ENCODE peak calls at places on chromosomes 13 and 19, in four cellular contexts. M, I, E and L are unnamed samples.

GRCh38 chr13:20416223-20416622 is 109.4 kb downstream of the CRYL1 start:
- DNase-seq in M (peak), E (no peak), I (no peak), L (peak)

GRCh38 chr19:44278181-44278690 is 18.6 kb downstream of the ZNF233 start:
- DNase-seq in I (no peak), E (no peak), M (no peak), L (no peak)

GRCh38 chr19:2973229-2973628 is 4.1 kb upstream of the TLE6 start:
- DNase-seq in I (peak), M (no peak), E (peak), L (peak)

GRCh38 chr19:36203293-36203692 is 11.2 kb downstream of the ZNF565 start:
- DNase-seq in M (no peak), E (no peak), I (no peak), L (no peak)

GRCh38 chr19:35295792-35296462 is 4.0 kb downstream of the MAG start:
- DNase-seq in E (no peak), M (no peak), I (no peak), L (no peak)

GRCh38 chr13:114102521-114103288 is 29.7 kb downstream of the RASA3 start:
- DNase-seq in M (no peak), I (peak), E (no peak), L (no peak)

GRCh38 chr13:114140909-114141255 is 8.5 kb upstream of the RASA3 start:
- DNase-seq in E (no peak), I (peak), M (no peak), L (no peak)

GRCh38 chr13:21012211-21012610 is 49.2 kb downstream of the LATS2 start:
- DNase-seq in M (no peak), E (no peak), I (no peak), L (peak)

GRCh38 chr19:52646571-52647222 is 8.5 kb upstream of the ZNF83 start:
- DNase-seq in M (peak), I (no peak), E (no peak), L (no peak)

GRCh38 chr13:106917673-106918652 is 350.0 kb upstream of the ARGLU1 start:
- DNase-seq in E (peak), M (peak), I (peak), L (peak)

GRCh38 chr19:7505288-7505681 is 10.6 kb upstream of the ZNF358 start:
- DNase-seq in I (no peak), E (no peak), M (no peak), L (no peak)

GRCh38 chr19:15684828-15685227 is 11.9 kb downstream of the CYP4F12 start:
- DNase-seq in E (no peak), M (no peak), I (no peak), L (no peak)

GRCh38 chr19:31518626-31519025 is 169.4 kb upstream of the TSHZ3 start:
- DNase-seq in M (no peak), I (no peak), E (no peak), L (no peak)

GRCh38 chr19:13408889-13409518 is 97.3 kb downstream of the CACNA1A start:
- DNase-seq in M (no peak), E (no peak), I (no peak), L (no peak)

GRCh38 chr19:24051516-24051915 is 35.5 kb upstream of the ZNF254 start:
- DNase-seq in E (no peak), I (no peak), M (no peak), L (no peak)

GRCh38 chr13:59906413-59907027 is 257.2 kb downstream of the DIAPH3 start:
- DNase-seq in E (no peak), M (peak), I (no peak), L (peak)

GRCh38 chr13:77429320-77430142 is 102.6 kb upstream of the MYCBP2 start:
- DNase-seq in M (peak), I (no peak), E (no peak), L (peak)

GRCh38 chr19:47256688-47257410 is 524 bp downstream of the CCDC9 start:
- DNase-seq in M (peak), I (peak), E (peak), L (peak)

GRCh38 chr19:47257411-47258169 is 1.3 kb downstream of the CCDC9 start:
- DNase-seq in M (no peak), I (no peak), E (no peak), L (no peak)

GRCh38 chr19:47260476-47260875 is 4.2 kb downstream of the CCDC9 start:
- DNase-seq in I (no peak), E (no peak), M (no peak), L (no peak)

GRCh38 chr19:47258895-47259555 is 2.7 kb downstream of the CCDC9 start:
- DNase-seq in I (no peak), M (no peak), E (no peak), L (no peak)

GRCh38 chr19:47258434-47258833 is 2.1 kb downstream of the CCDC9 start:
- DNase-seq in E (no peak), M (no peak), I (no peak), L (no peak)
- H3K4me3 ChIP-seq in E (peak), M (peak), I (no peak), L (peak)

DNA sequence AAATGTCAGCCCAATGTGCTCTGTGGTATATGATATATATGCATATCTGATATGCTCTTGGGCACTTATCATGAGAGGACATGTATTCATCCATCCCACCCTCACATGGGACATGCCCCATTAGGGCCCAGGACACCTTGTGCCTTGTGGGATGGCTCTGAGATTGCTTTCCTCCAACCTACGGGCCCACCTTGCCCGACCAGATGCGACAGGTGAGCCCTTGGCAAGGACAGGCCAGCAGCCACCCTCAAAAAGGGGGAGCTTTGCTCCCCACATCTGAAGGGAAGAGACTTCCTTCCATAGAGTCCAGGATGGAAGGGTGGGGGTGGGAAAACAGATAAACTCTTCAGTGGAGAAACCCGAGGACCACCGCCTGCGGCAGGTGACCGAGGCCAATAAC is 58.6 kb downstream of the SLC7A1 start:
- DNase-seq in E (no peak), M (no peak), I (no peak), L (no peak)
- TF ChIP-seq CTCF in E (no peak), M (no peak), I (no peak), L (no peak)

GRCh38 chr19:55068803-55069136 is 5.8 kb upstream of the RDH13 start:
- DNase-seq in I (no peak), E (no peak), M (no peak), L (no peak)
- H3K4me3 ChIP-seq in I (peak), E (peak), M (no peak), L (no peak)

DNA sequence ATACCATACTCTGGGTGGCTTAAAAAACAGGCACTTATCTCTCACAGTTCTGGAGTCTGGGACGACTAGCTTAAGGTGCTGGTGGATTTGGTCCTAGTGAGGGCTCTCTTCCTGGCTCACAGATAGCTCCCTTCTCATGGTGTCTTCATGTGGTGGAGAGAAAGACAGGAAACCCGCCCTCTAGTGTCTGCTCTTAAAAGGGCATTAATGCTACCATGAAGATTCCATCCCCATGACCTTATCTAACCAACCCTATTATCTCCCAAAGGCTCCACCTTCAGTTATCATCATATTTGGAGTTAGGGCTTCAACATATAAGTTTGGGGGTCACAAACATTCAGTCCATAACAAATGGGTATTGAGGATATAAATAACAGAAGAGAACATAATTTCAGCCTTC is 139.4 kb downstream of the HS6ST3 start:
- DNase-seq in E (no peak), I (no peak), M (no peak), L (peak)
- TF ChIP-seq CTCF in E (peak), I (no peak), M (peak), L (peak)